ENCODE peak calls at places on chromosomes 2 and 18, in five cellular contexts. F is mammary epithelial cell, S is upper lobe of right lung, X is tibial artery, J is cardiac muscle cell. B is an unnamed sample.

GRCh38 chr2:8644605-8645175 is 37.2 kb upstream of the ID2 start:
- DNase-seq in S (peak), F (no peak), X (peak), J (no peak), B (no peak)

GRCh38 chr2:38856165-38856564 is 19.6 kb downstream of the DHX57 start:
- DNase-seq in X (no peak), J (no peak), S (no peak), F (peak), B (peak)

GRCh38 chr2:239121600-239122012 is 273.7 kb downstream of the TWIST2 start:
- DNase-seq in J (no peak), S (no peak), F (no peak), X (no peak), B (no peak)

GRCh38 chr18:47296462-47296861 is 45.0 kb upstream of the SKOR2 start:
- DNase-seq in X (no peak), S (no peak), J (no peak), F (no peak), B (no peak)

GRCh38 chr2:20108655-20109396 is 57.4 kb upstream of the LAPTM4A start:
- DNase-seq in F (peak), S (peak), J (no peak), X (no peak), B (peak)

GRCh38 chr2:9378433-9379371 is 44.6 kb downstream of the ITGB1BP1 start:
- DNase-seq in F (peak), J (no peak), S (peak), X (peak), B (peak)

GRCh38 chr2:58640042-58640441 is 398.9 kb upstream of the FANCL start:
- DNase-seq in X (no peak), J (no peak), F (no peak), S (no peak), B (no peak)

GRCh38 chr18:79283341-79283879 is 112.3 kb upstream of the NFATC1 start:
- DNase-seq in J (no peak), S (no peak), X (no peak), F (no peak), B (no peak)

GRCh38 chr2:101961287-101962242 is 30.2 kb upstream of the IL1R2 start:
- DNase-seq in F (no peak), X (peak), S (peak), J (peak), B (no peak)

GRCh38 chr2:101967826-101968498 is 23.8 kb upstream of the IL1R2 start:
- DNase-seq in S (no peak), X (peak), F (no peak), J (no peak), B (no peak)

GRCh38 chr2:101960903-101961286 is 30.9 kb upstream of the IL1R2 start:
- DNase-seq in S (no peak), J (no peak), F (no peak), X (no peak), B (no peak)

GRCh38 chr2:101962243-101962809 is 29.4 kb upstream of the IL1R2 start:
- DNase-seq in J (no peak), X (no peak), S (no peak), F (no peak), B (no peak)

GRCh38 chr2:101963198-101963597 is 28.6 kb upstream of the IL1R2 start:
- DNase-seq in S (no peak), J (no peak), F (no peak), X (no peak), B (no peak)
- H3K27ac ChIP-seq in S (peak), J (no peak), F (no peak), X (no peak), B (no peak)

GRCh38 chr2:144550084-144550483 is 30.2 kb upstream of the ZEB2 start:
- DNase-seq in X (no peak), J (no peak), S (no peak), F (no peak), B (no peak)

GRCh38 chr2:144546933-144547332 is 27.0 kb upstream of the ZEB2 start:
- DNase-seq in F (no peak), S (no peak), J (no peak), X (no peak), B (no peak)

GRCh38 chr2:144548088-144548487 is 28.2 kb upstream of the ZEB2 start:
- DNase-seq in J (no peak), S (no peak), F (no peak), X (no peak), B (no peak)

GRCh38 chr2:144547512-144547911 is 27.6 kb upstream of the ZEB2 start:
- DNase-seq in S (no peak), J (no peak), F (no peak), X (no peak), B (no peak)

DNA sequence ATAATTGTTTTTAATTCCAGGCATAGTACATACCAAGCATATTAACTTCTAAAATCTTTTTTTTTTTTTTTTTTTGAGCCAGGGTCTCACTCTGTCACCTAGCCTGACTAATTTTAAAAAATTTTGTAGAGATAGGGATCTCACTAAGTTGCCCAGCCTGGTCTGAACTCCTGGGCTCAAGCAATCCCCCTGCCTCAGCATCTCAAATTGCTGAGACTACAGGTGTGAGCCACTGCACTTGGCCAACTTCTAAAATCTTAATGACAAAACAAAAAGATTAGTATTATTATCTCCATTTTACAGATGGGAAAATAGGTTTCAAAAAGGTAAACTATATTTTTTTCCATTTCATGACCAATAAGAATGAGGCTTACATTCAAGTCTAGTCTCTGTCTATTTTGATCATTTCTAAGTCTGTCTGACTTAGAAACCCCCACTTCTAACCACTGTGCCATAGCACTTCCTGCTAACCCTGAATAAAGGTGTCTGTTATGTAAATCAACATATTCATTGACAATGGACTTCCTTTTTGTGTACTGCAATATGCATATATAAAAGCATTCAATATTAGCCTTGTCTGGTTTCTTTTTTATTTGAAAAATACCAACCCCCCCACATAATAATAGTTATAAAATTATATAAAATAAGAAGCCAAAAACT is 28.7 kb upstream of the ZEB2 start:
- DNase-seq in S (no peak), F (no peak), X (no peak), J (no peak), B (no peak)
- TF ChIP-seq CTCF in S (no peak), F (no peak), X (no peak), J (no peak), B (no peak)

DNA sequence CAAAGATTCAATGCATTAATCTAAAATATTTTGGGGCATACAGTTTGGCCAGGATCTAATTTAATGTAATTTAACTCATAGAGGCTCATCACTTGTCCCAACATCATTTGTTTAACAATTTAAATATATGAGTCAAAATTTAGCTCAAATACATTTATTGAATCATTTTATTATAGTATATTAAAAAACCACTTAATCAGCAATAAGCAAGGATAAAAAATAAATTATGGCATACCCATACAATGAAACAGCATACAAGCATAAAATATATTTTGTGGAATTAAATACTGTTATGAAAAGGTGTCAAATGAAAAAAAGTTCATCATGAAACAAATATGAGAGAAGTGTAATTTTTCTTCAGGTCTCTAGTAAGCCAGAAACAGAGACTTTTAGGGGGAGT is 34.9 kb downstream of the LRPPRC start:
- DNase-seq in X (no peak), S (no peak), J (no peak), F (no peak), B (no peak)
- H3K27ac ChIP-seq in X (no peak), S (no peak), J (no peak), F (no peak), B (no peak)

GRCh38 chr2:207046642-207047213 is 107.4 kb downstream of the CPO start:
- DNase-seq in J (no peak), F (no peak), X (no peak), S (no peak), B (no peak)
- TF ChIP-seq CTCF in J (peak), F (no peak), X (no peak), S (peak), B (no peak)

GRCh38 chr2:32064713-32065112 is 1.4 kb downstream of the SPAST start:
- DNase-seq in X (no peak), F (no peak), J (no peak), S (no peak), B (no peak)
- H3K27ac ChIP-seq in X (peak), F (peak), J (peak), S (no peak), B (no peak)

GRCh38 chr18:55346387-55346786 is 241.6 kb downstream of the TCF4 start:
- DNase-seq in S (no peak), J (no peak), F (no peak), X (no peak), B (no peak)

GRCh38 chr18:55340998-55341397 is 247.0 kb downstream of the TCF4 start:
- DNase-seq in F (no peak), J (no peak), X (no peak), S (no peak), B (no peak)

GRCh38 chr18:55339990-55340389 is 248.0 kb downstream of the TCF4 start:
- DNase-seq in J (no peak), X (no peak), S (no peak), F (no peak), B (no peak)

GRCh38 chr18:55345103-55345950 is 242.7 kb downstream of the TCF4 start:
- DNase-seq in J (no peak), S (no peak), X (no peak), F (no peak), B (no peak)

GRCh38 chr18:55343396-55344073 is 244.5 kb downstream of the TCF4 start:
- DNase-seq in F (peak), X (no peak), S (no peak), J (peak), B (peak)
- TF ChIP-seq CTCF in F (peak), X (peak), S (peak), J (peak), B (peak)

DNA sequence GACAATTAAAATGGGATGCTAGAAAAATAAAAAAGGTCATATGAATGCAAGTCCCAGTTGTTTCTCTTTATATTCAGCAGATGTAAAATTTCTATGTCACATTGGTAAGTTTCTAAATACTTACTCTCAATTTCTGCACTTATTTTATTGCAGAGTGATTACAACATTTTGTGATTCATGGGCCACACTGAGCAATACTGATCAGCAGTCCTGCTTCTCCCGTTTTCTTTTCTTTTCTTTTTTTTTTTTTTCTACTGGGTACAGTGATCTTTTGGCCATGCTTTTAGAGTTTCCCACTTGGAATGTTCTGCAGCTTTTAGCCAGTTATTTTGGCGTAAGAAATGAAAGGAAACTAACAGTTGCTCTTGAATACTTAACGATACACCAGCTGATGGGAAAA is 38.8 kb downstream of the LIMS1 start:
- DNase-seq in X (no peak), J (no peak), S (no peak), F (peak), B (no peak)
- H3K27ac ChIP-seq in X (peak), J (no peak), S (peak), F (no peak), B (no peak)

GRCh38 chr18:49628993-49629795 is 67.3 kb downstream of the LIPG start:
- DNase-seq in X (no peak), F (no peak), J (no peak), S (no peak), B (no peak)
- TF ChIP-seq CTCF in X (no peak), F (peak), J (peak), S (peak), B (no peak)

GRCh38 chr18:13218376-13219011 is at the start of gene LDLRAD4:
- DNase-seq in J (peak), X (peak), S (no peak), F (no peak), B (no peak)

GRCh38 chr18:13216092-13216582 is 2.4 kb upstream of the LDLRAD4 start:
- DNase-seq in S (peak), X (peak), F (peak), J (peak), B (peak)

GRCh38 chr18:13217971-13218375 is 587 bp upstream of the LDLRAD4 start:
- DNase-seq in F (no peak), X (peak), J (no peak), S (peak), B (no peak)

GRCh38 chr18:13217466-13217961 is 1.0 kb upstream of the LDLRAD4 start:
- DNase-seq in J (peak), F (peak), S (peak), X (peak), B (no peak)

DNA sequence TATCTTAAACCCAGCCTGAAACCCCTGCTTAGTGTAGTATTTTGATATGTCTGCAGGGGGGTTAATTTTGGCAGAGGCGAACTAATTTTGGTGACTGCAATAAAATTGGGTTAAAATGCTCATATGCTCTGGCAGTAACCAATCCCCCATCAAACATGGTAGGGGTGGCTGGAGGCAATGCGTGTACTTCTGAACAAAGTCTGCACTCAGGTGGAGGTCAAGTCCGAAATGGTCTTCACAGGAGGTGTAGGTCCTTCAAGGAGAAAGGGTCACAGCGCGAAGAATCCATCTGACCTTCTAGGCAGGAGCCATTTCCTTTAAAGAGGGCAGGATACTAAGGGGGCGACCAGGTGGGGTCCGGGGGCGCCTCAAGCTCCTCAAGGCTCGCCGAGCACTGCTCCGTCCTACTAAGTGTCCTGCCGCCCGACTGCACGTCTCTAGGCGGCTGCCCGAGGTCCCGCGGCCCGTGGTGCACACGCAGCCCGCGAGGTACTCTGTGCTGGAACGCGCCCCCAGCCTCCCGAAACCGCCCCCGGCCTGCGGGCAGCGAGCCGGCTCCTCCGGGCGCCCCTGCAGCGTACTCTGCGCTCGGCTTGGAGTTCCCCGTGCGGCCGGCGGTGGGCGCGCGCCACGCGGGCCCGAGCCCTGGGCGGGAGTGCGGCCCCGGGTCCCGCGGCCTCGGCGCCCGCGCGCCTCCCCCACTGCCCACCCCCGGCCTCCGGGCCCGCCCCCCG is 1.7 kb upstream of the LDLRAD4 start:
- DNase-seq in J (peak), F (no peak), S (peak), X (peak), B (no peak)
- H3K27ac ChIP-seq in J (no peak), F (no peak), S (no peak), X (peak), B (peak)